ENCODE peak calls at places on chromosomes 6 and 20, in nine cellular contexts. K, G, S, D, A, O, H, E and N are unnamed samples.

GRCh38 chr6:112683926-112684325 is 336.8 kb downstream of the RFPL4B start:
- DNase-seq in S (peak), H (no peak), A (no peak), O (no peak), G (no peak), D (peak), K (no peak), E (peak), N (peak)

GRCh38 chr6:11766589-11767450 is 11.8 kb downstream of the ADTRP start:
- DNase-seq in E (peak), A (peak), O (no peak), K (no peak), H (no peak), D (peak), G (no peak), S (peak), N (peak)

GRCh38 chr6:133610271-133610840 is 278.6 kb upstream of the TCF21 start:
- DNase-seq in K (no peak), H (no peak), S (peak), G (no peak), D (peak), E (peak), O (no peak), A (no peak), N (peak)

GRCh38 chr6:156963712-156964700 is 186.8 kb downstream of the ARID1B start:
- DNase-seq in K (no peak), O (no peak), S (peak), H (no peak), A (no peak), G (no peak), D (peak), E (peak), N (peak)

GRCh38 chr20:58843128-58843556 is 7.6 kb downstream of the GNAS-AS1 start:
- DNase-seq in H (no peak), D (no peak), S (no peak), K (no peak), O (no peak), G (no peak), E (no peak), A (no peak), N (no peak)

GRCh38 chr20:25252226-25252625 is 4.3 kb downstream of the PYGB start:
- DNase-seq in O (no peak), H (peak), D (no peak), A (no peak), G (no peak), K (no peak), E (no peak), S (no peak), N (no peak)

GRCh38 chr6:29628419-29629281 is 4.3 kb downstream of the GABBR1 start:
- DNase-seq in G (no peak), H (peak), D (peak), S (peak), O (peak), E (peak), K (peak), A (peak), N (peak)

GRCh38 chr20:15831201-15831600 is 742.0 kb downstream of the KIF16B start:
- DNase-seq in K (no peak), O (no peak), D (peak), A (no peak), G (no peak), E (no peak), S (no peak), H (no peak), N (no peak)

GRCh38 chr6:34391023-34391485 is 1.4 kb downstream of the NUDT3 start:
- DNase-seq in D (peak), O (no peak), E (peak), G (no peak), S (peak), K (no peak), A (peak), H (no peak), N (peak)

GRCh38 chr6:128259735-128260685 is 260.4 kb downstream of the PTPRK start:
- DNase-seq in S (peak), O (no peak), A (no peak), G (no peak), K (no peak), D (no peak), H (no peak), E (no peak), N (no peak)

GRCh38 chr6:166757226-166758135 is 130.4 kb upstream of the RPS6KA2 start:
- DNase-seq in G (no peak), S (peak), K (no peak), D (no peak), E (peak), O (no peak), A (no peak), H (no peak), N (peak)

GRCh38 chr20:37944456-37944981 is 41.6 kb downstream of the VSTM2L start:
- DNase-seq in K (no peak), A (no peak), G (peak), E (no peak), O (no peak), D (no peak), S (no peak), H (peak), N (no peak)

GRCh38 chr6:67966830-67967229 is 668.3 kb upstream of the ADGRB3 start:
- DNase-seq in E (no peak), H (no peak), D (no peak), O (no peak), A (no peak), K (no peak), G (no peak), S (no peak), N (no peak)

GRCh38 chr6:159169557-159170332 is 545 bp downstream of the FNDC1 start:
- DNase-seq in G (no peak), A (peak), S (peak), H (no peak), D (no peak), K (no peak), O (peak), E (peak), N (peak)

GRCh38 chr6:116954938-116955337 is 77.9 kb downstream of the RFX6 start:
- DNase-seq in D (no peak), H (no peak), E (no peak), S (no peak), O (no peak), K (no peak), G (no peak), A (no peak), N (no peak)

GRCh38 chr6:40936810-40937209 is 102.2 kb downstream of the UNC5CL start:
- DNase-seq in A (peak), D (peak), E (peak), G (no peak), K (no peak), S (peak), H (no peak), O (no peak), N (peak)

GRCh38 chr6:54817834-54818233 is 28.7 kb upstream of the FAM83B start:
- DNase-seq in K (no peak), E (no peak), A (no peak), O (no peak), H (no peak), D (no peak), G (no peak), S (no peak), N (no peak)

GRCh38 chr20:11124849-11125505 is 451.2 kb upstream of the JAG1 start:
- DNase-seq in D (no peak), H (no peak), A (peak), E (no peak), O (no peak), S (peak), K (no peak), G (no peak), N (peak)

GRCh38 chr6:4460595-4461475 is 315.4 kb upstream of the CDYL start:
- DNase-seq in A (no peak), G (peak), K (peak), D (no peak), O (no peak), H (no peak), S (peak), E (peak), N (no peak)

GRCh38 chr20:21234816-21235215 is 68.3 kb upstream of the XRN2 start:
- DNase-seq in E (no peak), K (no peak), D (no peak), H (no peak), G (no peak), S (no peak), A (no peak), O (no peak), N (no peak)

GRCh38 chr6:159931112-159931511 is 37.8 kb upstream of the IGF2R start:
- DNase-seq in E (no peak), G (no peak), K (no peak), H (no peak), A (no peak), S (no peak), D (no peak), O (no peak), N (no peak)

GRCh38 chr20:23396961-23397620 is 24.2 kb downstream of the NAPB start:
- DNase-seq in K (no peak), A (peak), S (no peak), H (no peak), D (no peak), G (peak), E (peak), O (no peak), N (no peak)

GRCh38 chr6:140736227-140736626 is 1361.8 kb upstream of the CITED2 start:
- DNase-seq in S (no peak), A (peak), G (no peak), H (no peak), E (peak), D (no peak), O (no peak), K (no peak), N (no peak)

GRCh38 chr20:58169441-58169840 is 59.0 kb downstream of the ANKRD60 start:
- DNase-seq in H (no peak), O (no peak), S (peak), G (no peak), A (no peak), K (no peak), D (no peak), E (no peak), N (peak)

GRCh38 chr6:14638562-14638931 is 521.0 kb downstream of the CD83 start:
- DNase-seq in K (no peak), E (no peak), H (no peak), S (no peak), G (no peak), D (no peak), O (no peak), A (no peak), N (no peak)

GRCh38 chr20:17928633-17929311 is 39.8 kb downstream of the SNX5 start:
- DNase-seq in A (no peak), K (no peak), E (no peak), S (no peak), O (peak), G (no peak), D (no peak), H (no peak), N (no peak)

GRCh38 chr6:150238294-150238693 is 95.5 kb downstream of the PPP1R14C start:
- DNase-seq in A (peak), E (peak), S (no peak), H (no peak), K (no peak), O (peak), D (peak), G (no peak), N (no peak)

GRCh38 chr20:63381781-63382431 is 20.8 kb upstream of the CHRNA4 start:
- DNase-seq in S (no peak), A (peak), E (no peak), G (no peak), D (peak), O (no peak), H (peak), K (no peak), N (no peak)

DNA sequence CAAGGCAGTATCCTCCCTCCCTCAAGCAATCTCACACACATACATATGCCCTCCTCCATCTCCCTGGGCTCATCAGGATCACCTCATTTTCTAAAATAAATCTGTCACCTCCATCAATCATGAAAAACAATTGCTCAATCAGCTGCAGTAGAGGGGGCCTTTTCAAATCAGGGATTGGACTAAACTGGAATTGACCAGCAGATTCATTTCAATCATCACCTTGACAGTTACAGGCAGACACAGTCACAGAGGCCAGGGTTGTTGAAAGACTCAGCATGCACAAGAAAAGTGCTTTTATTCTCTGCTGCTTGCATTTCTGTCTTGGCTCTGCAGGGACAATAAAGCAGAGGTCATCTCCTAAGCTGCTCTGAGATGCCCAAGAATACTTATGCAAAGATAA is 539.4 kb downstream of the PTPRT start:
- DNase-seq in O (no peak), K (no peak), E (no peak), S (no peak), G (peak), H (no peak), D (no peak), A (no peak), N (no peak)
- H3K4me3 ChIP-seq in O (no peak), K (no peak), E (no peak), S (no peak), G (no peak), H (no peak), D (no peak), A (no peak), N (no peak)

GRCh38 chr6:13453172-13453552 is 34.2 kb downstream of the GFOD1 start:
- DNase-seq in S (no peak), H (no peak), D (peak), A (no peak), O (no peak), G (no peak), E (no peak), K (no peak), N (no peak)
- H3K27ac ChIP-seq in S (no peak), H (no peak), D (peak), A (no peak), O (no peak), G (peak), E (no peak), K (no peak), N (no peak)

GRCh38 chr6:10451394-10451793 is 36.5 kb upstream of the TFAP2A start:
- DNase-seq in S (no peak), D (no peak), G (no peak), O (no peak), E (no peak), A (no peak), K (no peak), H (no peak), N (no peak)
- TF ChIP-seq CTCF in S (no peak), D (peak), G (no peak), O (no peak), E (no peak), A (no peak), K (no peak), H (no peak), N (peak)

DNA sequence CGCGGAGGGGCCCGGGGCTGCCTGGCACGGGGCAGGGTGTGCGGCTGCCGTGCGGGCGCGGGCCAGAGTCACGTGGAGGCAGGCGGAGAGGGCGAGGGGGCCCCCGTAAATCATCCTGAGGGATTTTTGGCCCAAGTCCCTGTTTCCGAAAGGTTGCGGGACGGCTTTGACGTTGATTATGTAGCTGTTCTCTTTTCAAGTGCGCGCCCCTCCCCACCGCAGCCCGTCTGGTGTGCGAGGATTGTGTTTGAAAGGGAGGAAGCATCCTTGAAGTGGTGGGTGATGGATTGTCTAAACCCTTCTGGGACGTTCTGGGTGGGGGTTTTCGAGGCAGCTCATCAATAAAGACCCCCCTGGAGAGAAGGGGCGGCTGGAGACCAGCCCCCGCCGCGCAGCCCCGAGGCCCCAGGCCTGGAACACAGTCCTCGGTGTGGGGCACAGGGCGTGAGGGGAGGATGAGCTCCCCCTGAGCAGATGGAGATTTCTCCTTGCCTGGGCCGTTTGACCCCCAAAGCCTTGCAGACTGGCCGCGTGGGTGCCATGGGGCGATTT is 7.0 kb upstream of the FOXF2 start:
- DNase-seq in A (no peak), G (no peak), S (peak), E (no peak), D (no peak), K (no peak), H (no peak), O (no peak), N (no peak)
- H3K4me3 ChIP-seq in A (no peak), G (peak), S (no peak), E (no peak), D (peak), K (no peak), H (no peak), O (peak), N (no peak)

GRCh38 chr6:31820051-31820389 is 4.7 kb downstream of the HSPA1A start:
- DNase-seq in H (no peak), O (no peak), K (no peak), D (peak), G (no peak), A (no peak), S (no peak), E (no peak), N (no peak)
- H3K27ac ChIP-seq in H (no peak), O (peak), K (no peak), D (peak), G (peak), A (no peak), S (no peak), E (no peak), N (no peak)